ENCODE peak calls at places on chromosomes 13 and 19, in six cellular contexts. G, R, O, U, T and X are unnamed samples.

GRCh38 chr13:80556291-80556690 is 215.4 kb upstream of the SPRY2 start:
- DNase-seq in G (no peak), R (no peak), O (no peak), U (no peak), T (no peak), X (no peak)

GRCh38 chr13:91609353-91609752 is 210.9 kb downstream of the GPC5 start:
- DNase-seq in G (no peak), R (no peak), O (no peak), U (no peak), T (no peak), X (no peak)

GRCh38 chr19:16160943-16161560 is 12.3 kb downstream of the CIB3 start:
- DNase-seq in G (no peak), R (no peak), O (peak; percentile 53), U (no peak), T (no peak), X (peak; percentile 76)

GRCh38 chr13:42272115-42272756 is at the start of gene AKAP11:
- DNase-seq in G (no peak), R (peak; percentile 22), O (peak; percentile 72), U (no peak), T (no peak), X (no peak)

GRCh38 chr19:43934985-43935708 is at the start of gene ZNF45:
- DNase-seq in G (peak; percentile 93), R (peak; percentile 70), O (peak; percentile 95), U (peak; percentile 86), T (peak; percentile 81), X (peak; percentile 77)

GRCh38 chr13:42056585-42056984 is 8.1 kb downstream of the DGKH start:
- DNase-seq in G (no peak), R (no peak), O (no peak), U (no peak), T (no peak), X (no peak)

GRCh38 chr19:17680235-17680722 is 7.9 kb downstream of the UNC13A start:
- DNase-seq in G (peak; percentile 89), R (no peak), O (peak; percentile 79), U (peak; percentile 56), T (peak; percentile 15), X (peak; percentile 86)

GRCh38 chr13:48043789-48044503 is 6.4 kb downstream of the NUDT15 start:
- DNase-seq in G (no peak), R (no peak), O (peak; percentile 65), U (no peak), T (no peak), X (peak; percentile 61)

GRCh38 chr13:72745260-72745659 is 17.5 kb downstream of the BORA start:
- DNase-seq in G (no peak), R (no peak), O (no peak), U (no peak), T (no peak), X (no peak)

GRCh38 chr13:51959773-51960172 is 51.5 kb downstream of the ATP7B start:
- DNase-seq in G (peak; percentile 66), R (no peak), O (no peak), U (no peak), T (no peak), X (no peak)

GRCh38 chr13:77417897-77418296 is 91.0 kb upstream of the MYCBP2 start:
- DNase-seq in G (no peak), R (no peak), O (no peak), U (no peak), T (no peak), X (no peak)

GRCh38 chr13:112558696-112559418 is 29.1 kb downstream of the TUBGCP3 start:
- DNase-seq in G (no peak), R (no peak), O (no peak), U (no peak), T (no peak), X (no peak)

GRCh38 chr13:49248433-49249002 is 793 bp downstream of the CDADC1 start:
- DNase-seq in G (peak; percentile 22), R (no peak), O (peak; percentile 35), U (no peak), T (peak; percentile 9), X (peak; percentile 18)

GRCh38 chr13:20525144-20525600 is 485 bp downstream of the CRYL1 start:
- DNase-seq in G (no peak), R (no peak), O (peak; percentile 24), U (peak; percentile 23), T (peak; percentile 9), X (no peak)

GRCh38 chr19:38557205-38557799 is 60.5 kb downstream of the MAP4K1 start:
- DNase-seq in G (no peak), R (no peak), O (no peak), U (no peak), T (peak; percentile 26), X (no peak)

GRCh38 chr19:28012361-28012760 is 1200.6 kb downstream of the UQCRFS1 start:
- DNase-seq in G (no peak), R (no peak), O (no peak), U (no peak), T (no peak), X (no peak)

GRCh38 chr13:51668580-51669195 is 84.4 kb downstream of the WDFY2 start:
- DNase-seq in G (no peak), R (no peak), O (no peak), U (no peak), T (no peak), X (no peak)

GRCh38 chr19:33394006-33394722 is 20.7 kb downstream of the CEBPG start:
- DNase-seq in G (no peak), R (no peak), O (peak; percentile 95), U (peak; percentile 78), T (no peak), X (peak; percentile 64)

GRCh38 chr19:42110658-42111057 is 21.6 kb downstream of the POU2F2 start:
- DNase-seq in G (no peak), R (no peak), O (no peak), U (no peak), T (no peak), X (no peak)

GRCh38 chr19:18500376-18500775 is 21.5 kb downstream of the ELL start:
- DNase-seq in G (no peak), R (no peak), O (no peak), U (no peak), T (no peak), X (no peak)

GRCh38 chr19:43628646-43629326 is 9.4 kb upstream of the ZNF428 start:
- DNase-seq in G (no peak), R (no peak), O (no peak), U (no peak), T (no peak), X (no peak)

GRCh38 chr19:1449467-1450442 is at the start of gene APC2:
- DNase-seq in G (no peak), R (no peak), O (peak; percentile 94), U (no peak), T (no peak), X (no peak)

GRCh38 chr13:28340272-28340793 is 154.6 kb downstream of the FLT1 start:
- DNase-seq in G (no peak), R (no peak), O (peak; percentile 63), U (no peak), T (no peak), X (peak; percentile 79)

GRCh38 chr19:15318241-15318691 is 14.1 kb downstream of the BRD4 start:
- DNase-seq in G (no peak), R (no peak), O (no peak), U (no peak), T (no peak), X (no peak)